ENCODE peak calls at places on chromosomes 11 and 22, in six cellular contexts. C is IMR-90, S is H9, G is mesenchymal stem cell, I is trophoblast cell, N is H1. L is an unnamed sample. For H3K4me1, the result is how much of the 10 kb centered on the place peaks cover.

GRCh38 chr22:19713650-19714319 is 518 bp upstream of the SEPTIN5 start:
- DNase-seq in S (no peak), G (no peak), C (no peak), N (peak), I (peak), L (no peak)

GRCh38 chr22:44206696-44207095 is 26.0 kb downstream of the PARVG start:
- DNase-seq in I (no peak), N (no peak), S (no peak), C (no peak), G (no peak), L (no peak)

GRCh38 chr11:101127699-101128570 is 1.7 kb downstream of the PGR start:
- DNase-seq in S (peak), C (no peak), N (peak), I (no peak), G (peak), L (peak)

GRCh38 chr11:70128435-70128906 is 50.4 kb downstream of the ANO1 start:
- DNase-seq in G (no peak), N (no peak), I (no peak), C (no peak), S (peak), L (no peak)

GRCh38 chr11:22304337-22304961 is 33.7 kb upstream of the SLC17A6 start:
- DNase-seq in S (no peak), I (peak), C (peak), N (no peak), G (peak), L (no peak)

GRCh38 chr11:12675951-12676711 is 1.9 kb downstream of the TEAD1 start:
- DNase-seq in G (peak), S (no peak), I (peak), C (peak), N (no peak), L (no peak)

GRCh38 chr22:29253561-29254282 is 14.1 kb downstream of the RHBDD3 start:
- DNase-seq in S (no peak), G (no peak), I (no peak), C (no peak), N (no peak), L (no peak)

GRCh38 chr11:27429740-27430451 is 42.7 kb downstream of the LGR4 start:
- DNase-seq in S (no peak), C (peak), I (peak), N (no peak), G (no peak), L (no peak)

GRCh38 chr11:77175869-77176539 is 48.0 kb downstream of the MYO7A start:
- DNase-seq in S (peak), C (no peak), I (no peak), N (peak), G (peak), L (no peak)

GRCh38 chr11:77154381-77155081 is 26.5 kb downstream of the MYO7A start:
- DNase-seq in N (no peak), C (no peak), S (no peak), I (no peak), G (no peak), L (no peak)

GRCh38 chr22:43798492-43798891 is 13.6 kb downstream of the EFCAB6 start:
- DNase-seq in N (no peak), I (no peak), G (no peak), C (peak), S (no peak), L (no peak)

GRCh38 chr11:23078289-23078971 is 218.2 kb upstream of the CCDC179 start:
- DNase-seq in G (peak), N (no peak), I (no peak), S (no peak), C (peak), L (no peak)

GRCh38 chr22:30968015-30968923 is at the start of gene MORC2:
- DNase-seq in N (no peak), S (peak), G (no peak), C (peak), I (peak), L (peak)

GRCh38 chr11:8375460-8375859 is 111.8 kb upstream of the LMO1 start:
- DNase-seq in S (no peak), N (no peak), C (no peak), G (no peak), I (no peak), L (no peak)

GRCh38 chr22:41286639-41287091 is 678 bp upstream of the RANGAP1 start:
- DNase-seq in S (no peak), I (peak), C (peak), N (no peak), G (no peak), L (no peak)

GRCh38 chr11:45652781-45653180 is 12.6 kb downstream of the CHST1 start:
- DNase-seq in S (peak), I (no peak), C (peak), G (no peak), N (peak), L (no peak)

GRCh38 chr11:134252539-134253188 is 488 bp downstream of the THYN1 start:
- DNase-seq in G (no peak), S (peak), C (peak), N (no peak), I (peak), L (peak)

GRCh38 chr11:68039526-68040086 is 781 bp downstream of the TCIRG1 start:
- DNase-seq in N (peak), G (no peak), C (no peak), I (no peak), S (no peak), L (no peak)

GRCh38 chr11:128294001-128294684 is 293.2 kb downstream of the ETS1 start:
- DNase-seq in I (no peak), N (no peak), G (peak), S (no peak), C (no peak), L (no peak)
- H3K4me1 ChIP-seq in I (under half), N (under half), G (under half), S (under half), C (under half), L (under half)

GRCh38 chr11:127649958-127650357 is 649.4 kb upstream of the KIRREL3 start:
- DNase-seq in S (no peak), G (no peak), I (no peak), C (no peak), N (no peak), L (no peak)
- H4K91ac ChIP-seq in S (no peak), G (no peak), I (no peak), C (no peak), N (no peak), L (no peak)

DNA sequence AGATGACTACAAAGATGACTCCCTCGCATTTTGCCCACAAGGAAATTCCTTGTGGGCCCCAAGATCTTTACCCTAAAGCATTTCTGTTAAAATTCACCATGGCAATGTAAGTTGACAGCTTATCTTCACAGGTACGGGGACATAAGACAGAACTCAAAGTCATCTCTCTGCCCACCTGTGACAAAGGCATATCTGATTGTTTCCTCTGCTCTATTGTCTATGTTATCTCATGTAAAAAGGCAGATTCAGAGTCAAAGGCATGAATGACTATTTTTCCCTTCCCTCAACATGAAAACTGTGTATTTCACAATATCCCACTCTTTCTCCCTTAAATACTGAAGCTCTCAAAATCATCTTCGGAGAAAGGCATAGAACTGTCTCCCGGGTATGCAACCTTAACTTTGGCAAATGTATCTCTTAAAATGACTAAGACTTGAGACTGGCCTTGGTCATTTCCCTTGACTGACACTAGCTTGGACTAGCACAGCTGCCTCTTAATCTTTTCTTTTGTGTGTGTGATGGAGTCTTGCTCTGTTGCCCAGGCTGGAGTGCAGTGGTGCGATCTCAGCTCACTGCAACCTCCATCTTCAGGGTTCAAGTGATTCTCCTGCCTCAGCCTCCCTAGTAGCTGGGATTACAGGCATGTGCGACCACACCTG is 103.2 kb downstream of the MICAL3 start:
- DNase-seq in G (no peak), I (peak), C (no peak), S (no peak), N (no peak), L (no peak)
- H3K4me1 ChIP-seq in G (half or more), I (under half), C (under half), S (under half), N (under half), L (under half)

GRCh38 chr11:2426221-2426620 is 18.1 kb downstream of the TRPM5 start:
- DNase-seq in S (no peak), I (no peak), C (no peak), G (no peak), N (no peak), L (no peak)

GRCh38 chr11:2426826-2427521 is 17.3 kb downstream of the TRPM5 start:
- DNase-seq in I (no peak), G (no peak), C (no peak), N (no peak), S (no peak), L (no peak)

GRCh38 chr11:2428322-2428795 is 16.0 kb downstream of the TRPM5 start:
- DNase-seq in I (peak), C (peak), G (peak), S (peak), N (peak), L (peak)

GRCh38 chr11:2425506-2425905 is 18.8 kb downstream of the TRPM5 start:
- DNase-seq in C (no peak), S (no peak), G (no peak), I (no peak), N (no peak), L (no peak)

GRCh38 chr11:2427721-2428321 is 16.5 kb downstream of the TRPM5 start:
- DNase-seq in C (no peak), G (no peak), N (no peak), I (no peak), S (no peak), L (no peak)
- H4K91ac ChIP-seq in C (no peak), G (no peak), N (no peak), I (no peak), S (no peak), L (no peak)

GRCh38 chr22:46004105-46004866 is 27.3 kb upstream of the WNT7B start:
- DNase-seq in S (no peak), I (no peak), N (no peak), G (no peak), C (no peak), L (no peak)

GRCh38 chr22:46008291-46008690 is 31.3 kb upstream of the WNT7B start:
- DNase-seq in C (no peak), N (no peak), I (no peak), G (no peak), S (no peak), L (no peak)

GRCh38 chr22:46007848-46008261 is 30.9 kb upstream of the WNT7B start:
- DNase-seq in G (peak), N (no peak), C (peak), I (no peak), S (no peak), L (no peak)

GRCh38 chr22:46007003-46007847 is 30.3 kb upstream of the WNT7B start:
- DNase-seq in I (peak), N (no peak), C (peak), G (peak), S (no peak), L (no peak)

GRCh38 chr22:46006379-46007002 is 29.5 kb upstream of the WNT7B start:
- DNase-seq in N (peak), C (peak), G (peak), S (peak), I (peak), L (peak)
- H3K4me1 ChIP-seq in N (under half), C (under half), G (half or more), S (under half), I (under half), L (under half)

GRCh38 chr11:122434786-122435185 is 220.7 kb upstream of the UBASH3B start:
- DNase-seq in N (no peak), S (no peak), C (no peak), G (no peak), I (no peak), L (no peak)
- H4K91ac ChIP-seq in N (no peak), S (no peak), C (no peak), G (no peak), I (no peak), L (no peak)

L was measured in neuronal stem cell.